ENCODE peak calls at places on chromosome 17, in eight cellular contexts. One of them, this sample, is unnamed.

GRCh38 chr17:61251939-61252865 is 147.4 kb upstream of the TBX2 start:
- DNase-seq in IMR-90: peak
- DNase-seq in stomach: peak
- DNase-seq in fibroblast of pulmonary artery: peak
- DNase-seq in type B pancreatic cell: no peak
- DNase-seq in brain microvascular endothelial cell: peak
- DNase-seq in CD4-positive, alpha-beta T cell: no peak
- DNase-seq in colonic mucosa: peak
- DNase-seq in this sample: no peak

GRCh38 chr17:557371-557770 is 157.3 kb downstream of the VPS53 start:
- DNase-seq in colonic mucosa: no peak
- DNase-seq in IMR-90: peak
- DNase-seq in CD4-positive, alpha-beta T cell: no peak
- DNase-seq in brain microvascular endothelial cell: no peak
- DNase-seq in stomach: no peak
- DNase-seq in fibroblast of pulmonary artery: peak
- DNase-seq in type B pancreatic cell: no peak
- DNase-seq in this sample: no peak

GRCh38 chr17:69335018-69335417 is 8.1 kb upstream of the ABCA5 start:
- DNase-seq in colonic mucosa: no peak
- DNase-seq in brain microvascular endothelial cell: no peak
- DNase-seq in stomach: no peak
- DNase-seq in CD4-positive, alpha-beta T cell: no peak
- DNase-seq in fibroblast of pulmonary artery: peak
- DNase-seq in IMR-90: peak
- DNase-seq in type B pancreatic cell: no peak
- DNase-seq in this sample: no peak

GRCh38 chr17:17044846-17045561 is 2.7 kb downstream of the MPRIP start:
- DNase-seq in brain microvascular endothelial cell: peak
- DNase-seq in IMR-90: peak
- DNase-seq in colonic mucosa: peak
- DNase-seq in fibroblast of pulmonary artery: peak
- DNase-seq in stomach: peak
- DNase-seq in CD4-positive, alpha-beta T cell: no peak
- DNase-seq in type B pancreatic cell: no peak
- DNase-seq in this sample: no peak

GRCh38 chr17:32302037-32302436 is 36.4 kb downstream of the RHBDL3 start:
- DNase-seq in CD4-positive, alpha-beta T cell: no peak
- DNase-seq in colonic mucosa: no peak
- DNase-seq in fibroblast of pulmonary artery: no peak
- DNase-seq in brain microvascular endothelial cell: no peak
- DNase-seq in type B pancreatic cell: no peak
- DNase-seq in stomach: no peak
- DNase-seq in IMR-90: no peak
- DNase-seq in this sample: no peak

GRCh38 chr17:33940769-33941168 is 314.3 kb upstream of the CCL2 start:
- DNase-seq in colonic mucosa: no peak
- DNase-seq in stomach: no peak
- DNase-seq in fibroblast of pulmonary artery: no peak
- DNase-seq in CD4-positive, alpha-beta T cell: no peak
- DNase-seq in brain microvascular endothelial cell: no peak
- DNase-seq in type B pancreatic cell: no peak
- DNase-seq in IMR-90: no peak
- DNase-seq in this sample: no peak

GRCh38 chr17:19383681-19384470 is 3.1 kb downstream of the MFAP4 start:
- DNase-seq in colonic mucosa: no peak
- DNase-seq in brain microvascular endothelial cell: no peak
- DNase-seq in type B pancreatic cell: no peak
- DNase-seq in fibroblast of pulmonary artery: no peak
- DNase-seq in stomach: no peak
- DNase-seq in CD4-positive, alpha-beta T cell: no peak
- DNase-seq in IMR-90: peak
- DNase-seq in this sample: no peak

GRCh38 chr17:2070241-2071023 is 15.5 kb downstream of the HIC1 start:
- DNase-seq in brain microvascular endothelial cell: no peak
- DNase-seq in colonic mucosa: no peak
- DNase-seq in type B pancreatic cell: no peak
- DNase-seq in stomach: no peak
- DNase-seq in IMR-90: no peak
- DNase-seq in CD4-positive, alpha-beta T cell: no peak
- DNase-seq in fibroblast of pulmonary artery: no peak
- DNase-seq in this sample: no peak

GRCh38 chr17:18326572-18326971 is 11.5 kb downstream of the SMCR8 start:
- DNase-seq in CD4-positive, alpha-beta T cell: no peak
- DNase-seq in stomach: no peak
- DNase-seq in IMR-90: no peak
- DNase-seq in type B pancreatic cell: no peak
- DNase-seq in brain microvascular endothelial cell: no peak
- DNase-seq in colonic mucosa: no peak
- DNase-seq in fibroblast of pulmonary artery: no peak
- DNase-seq in this sample: no peak

GRCh38 chr17:18379246-18380146 is 1.9 kb downstream of the EVPLL start:
- DNase-seq in stomach: no peak
- DNase-seq in CD4-positive, alpha-beta T cell: no peak
- DNase-seq in colonic mucosa: no peak
- DNase-seq in IMR-90: no peak
- DNase-seq in fibroblast of pulmonary artery: no peak
- DNase-seq in type B pancreatic cell: no peak
- DNase-seq in brain microvascular endothelial cell: no peak
- DNase-seq in this sample: no peak

GRCh38 chr17:66426397-66427033 is 124.1 kb downstream of the PRKCA start:
- DNase-seq in fibroblast of pulmonary artery: peak
- DNase-seq in brain microvascular endothelial cell: no peak
- DNase-seq in CD4-positive, alpha-beta T cell: peak
- DNase-seq in stomach: no peak
- DNase-seq in type B pancreatic cell: no peak
- DNase-seq in IMR-90: peak
- DNase-seq in colonic mucosa: peak
- DNase-seq in this sample: no peak
- TF ChIP-seq CTCF in fibroblast of pulmonary artery: peak
- TF ChIP-seq CTCF in brain microvascular endothelial cell: peak
- TF ChIP-seq CTCF in CD4-positive, alpha-beta T cell: peak
- TF ChIP-seq CTCF in stomach: no peak
- TF ChIP-seq CTCF in type B pancreatic cell: peak
- TF ChIP-seq CTCF in IMR-90: no peak
- TF ChIP-seq CTCF in colonic mucosa: peak
- TF ChIP-seq CTCF in this sample: no peak

DNA sequence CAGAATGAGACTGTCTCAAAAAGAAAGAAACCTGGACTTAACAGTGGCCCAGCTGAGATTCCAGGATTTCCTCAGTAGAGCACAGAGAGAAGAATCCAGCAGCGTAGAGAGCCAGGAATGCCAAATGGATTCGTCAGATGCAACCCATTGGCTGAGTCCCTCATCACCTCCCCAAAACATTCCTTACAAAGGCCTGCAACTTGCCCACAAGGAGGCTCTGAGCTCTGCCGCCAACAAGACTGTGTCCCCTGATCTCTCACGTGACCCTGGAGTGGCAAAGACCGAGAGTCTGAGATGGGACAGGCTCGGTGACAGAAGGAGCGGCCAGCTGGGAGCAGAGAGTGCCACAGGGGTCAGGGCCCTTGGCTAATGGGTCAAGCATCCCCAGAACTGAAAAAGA is 6.9 kb upstream of the CHMP6 start:
- DNase-seq in brain microvascular endothelial cell: peak
- DNase-seq in colonic mucosa: no peak
- DNase-seq in stomach: no peak
- DNase-seq in type B pancreatic cell: no peak
- DNase-seq in fibroblast of pulmonary artery: peak
- DNase-seq in IMR-90: peak
- DNase-seq in CD4-positive, alpha-beta T cell: no peak
- DNase-seq in this sample: no peak
- TF ChIP-seq CTCF in brain microvascular endothelial cell: peak
- TF ChIP-seq CTCF in colonic mucosa: no peak
- TF ChIP-seq CTCF in stomach: no peak
- TF ChIP-seq CTCF in type B pancreatic cell: peak
- TF ChIP-seq CTCF in fibroblast of pulmonary artery: peak
- TF ChIP-seq CTCF in IMR-90: peak
- TF ChIP-seq CTCF in CD4-positive, alpha-beta T cell: no peak
- TF ChIP-seq CTCF in this sample: no peak

GRCh38 chr17:42980766-42981397 is 517 bp downstream of the RUNDC1 start:
- DNase-seq in stomach: peak
- DNase-seq in colonic mucosa: peak
- DNase-seq in CD4-positive, alpha-beta T cell: no peak
- DNase-seq in IMR-90: peak
- DNase-seq in brain microvascular endothelial cell: peak
- DNase-seq in fibroblast of pulmonary artery: peak
- DNase-seq in type B pancreatic cell: peak
- DNase-seq in this sample: peak
- TF ChIP-seq CTCF in stomach: no peak
- TF ChIP-seq CTCF in colonic mucosa: no peak
- TF ChIP-seq CTCF in CD4-positive, alpha-beta T cell: no peak
- TF ChIP-seq CTCF in IMR-90: no peak
- TF ChIP-seq CTCF in brain microvascular endothelial cell: no peak
- TF ChIP-seq CTCF in fibroblast of pulmonary artery: no peak
- TF ChIP-seq CTCF in type B pancreatic cell: peak
- TF ChIP-seq CTCF in this sample: peak

DNA sequence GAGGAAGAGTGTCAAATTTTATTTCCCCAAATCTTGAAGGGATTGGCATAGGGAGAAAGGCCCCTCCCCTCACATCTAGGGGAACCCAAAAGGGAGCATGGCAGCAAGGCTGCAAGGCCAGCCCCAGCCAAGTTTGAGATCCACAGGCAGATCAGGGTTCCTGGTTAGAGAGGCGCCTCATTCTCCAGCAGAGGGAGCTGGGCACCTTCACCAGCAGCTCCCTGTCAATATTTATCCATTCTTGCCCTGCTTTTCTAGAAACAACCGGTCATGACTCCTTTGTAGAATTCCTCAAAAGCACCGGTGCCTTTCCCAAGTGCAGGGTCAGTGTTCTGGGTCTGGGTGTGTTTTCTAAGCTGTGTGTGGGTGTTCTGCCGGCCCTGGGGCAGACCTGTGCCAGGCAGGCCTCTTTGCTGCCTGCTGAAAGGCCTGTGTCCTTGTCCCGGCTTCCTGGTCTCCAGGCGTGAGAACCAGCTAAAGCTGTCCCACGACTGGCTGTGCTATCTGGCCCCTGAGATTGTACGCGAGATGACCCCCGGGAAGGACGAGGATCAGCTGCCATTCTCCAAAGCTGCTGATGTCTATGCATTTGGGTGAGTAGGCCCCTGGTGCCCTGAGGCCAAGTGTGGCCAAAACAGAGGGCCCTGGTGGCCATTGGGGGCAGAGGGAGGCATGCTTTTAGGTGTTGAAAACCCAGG is 21.2 kb upstream of the LGALS9 start:
- DNase-seq in IMR-90: peak
- DNase-seq in colonic mucosa: peak
- DNase-seq in brain microvascular endothelial cell: no peak
- DNase-seq in stomach: peak
- DNase-seq in CD4-positive, alpha-beta T cell: no peak
- DNase-seq in type B pancreatic cell: no peak
- DNase-seq in fibroblast of pulmonary artery: peak
- DNase-seq in this sample: no peak
- TF ChIP-seq CTCF in IMR-90: peak
- TF ChIP-seq CTCF in colonic mucosa: peak
- TF ChIP-seq CTCF in brain microvascular endothelial cell: peak
- TF ChIP-seq CTCF in stomach: peak
- TF ChIP-seq CTCF in CD4-positive, alpha-beta T cell: peak
- TF ChIP-seq CTCF in type B pancreatic cell: peak
- TF ChIP-seq CTCF in fibroblast of pulmonary artery: peak
- TF ChIP-seq CTCF in this sample: peak

GRCh38 chr17:55303701-55304145 is 39.0 kb downstream of the HLF start:
- DNase-seq in IMR-90: peak
- DNase-seq in brain microvascular endothelial cell: no peak
- DNase-seq in type B pancreatic cell: no peak
- DNase-seq in fibroblast of pulmonary artery: peak
- DNase-seq in stomach: no peak
- DNase-seq in CD4-positive, alpha-beta T cell: no peak
- DNase-seq in colonic mucosa: no peak
- DNase-seq in this sample: no peak
- TF ChIP-seq CTCF in IMR-90: peak
- TF ChIP-seq CTCF in brain microvascular endothelial cell: peak
- TF ChIP-seq CTCF in type B pancreatic cell: no peak
- TF ChIP-seq CTCF in fibroblast of pulmonary artery: no peak
- TF ChIP-seq CTCF in stomach: no peak
- TF ChIP-seq CTCF in CD4-positive, alpha-beta T cell: no peak
- TF ChIP-seq CTCF in colonic mucosa: no peak
- TF ChIP-seq CTCF in this sample: no peak

DNA sequence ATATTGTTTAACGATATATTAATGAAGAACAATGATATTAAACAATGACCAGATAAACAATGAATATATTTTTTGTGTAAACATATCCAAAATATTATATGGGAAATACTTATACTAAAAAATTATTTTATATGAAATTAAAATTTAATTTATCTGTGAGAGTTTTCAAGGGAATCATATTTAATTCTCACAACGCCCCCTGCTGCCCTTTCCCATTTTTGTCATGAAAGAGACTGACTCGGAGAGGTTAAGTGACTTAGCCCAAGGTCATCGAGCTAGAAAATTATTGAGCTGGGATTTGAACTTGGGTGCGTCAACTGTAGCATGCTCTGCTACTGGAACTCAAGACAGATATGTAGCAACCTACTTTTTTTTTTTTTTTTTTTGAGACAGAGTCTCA is 7.2 kb upstream of the MYCBPAP start:
- DNase-seq in type B pancreatic cell: no peak
- DNase-seq in CD4-positive, alpha-beta T cell: no peak
- DNase-seq in colonic mucosa: peak
- DNase-seq in stomach: peak
- DNase-seq in IMR-90: no peak
- DNase-seq in brain microvascular endothelial cell: peak
- DNase-seq in fibroblast of pulmonary artery: no peak
- DNase-seq in this sample: no peak
- TF ChIP-seq CTCF in type B pancreatic cell: peak
- TF ChIP-seq CTCF in CD4-positive, alpha-beta T cell: peak
- TF ChIP-seq CTCF in colonic mucosa: no peak
- TF ChIP-seq CTCF in stomach: no peak
- TF ChIP-seq CTCF in IMR-90: peak
- TF ChIP-seq CTCF in brain microvascular endothelial cell: peak
- TF ChIP-seq CTCF in fibroblast of pulmonary artery: peak
- TF ChIP-seq CTCF in this sample: peak

DNA sequence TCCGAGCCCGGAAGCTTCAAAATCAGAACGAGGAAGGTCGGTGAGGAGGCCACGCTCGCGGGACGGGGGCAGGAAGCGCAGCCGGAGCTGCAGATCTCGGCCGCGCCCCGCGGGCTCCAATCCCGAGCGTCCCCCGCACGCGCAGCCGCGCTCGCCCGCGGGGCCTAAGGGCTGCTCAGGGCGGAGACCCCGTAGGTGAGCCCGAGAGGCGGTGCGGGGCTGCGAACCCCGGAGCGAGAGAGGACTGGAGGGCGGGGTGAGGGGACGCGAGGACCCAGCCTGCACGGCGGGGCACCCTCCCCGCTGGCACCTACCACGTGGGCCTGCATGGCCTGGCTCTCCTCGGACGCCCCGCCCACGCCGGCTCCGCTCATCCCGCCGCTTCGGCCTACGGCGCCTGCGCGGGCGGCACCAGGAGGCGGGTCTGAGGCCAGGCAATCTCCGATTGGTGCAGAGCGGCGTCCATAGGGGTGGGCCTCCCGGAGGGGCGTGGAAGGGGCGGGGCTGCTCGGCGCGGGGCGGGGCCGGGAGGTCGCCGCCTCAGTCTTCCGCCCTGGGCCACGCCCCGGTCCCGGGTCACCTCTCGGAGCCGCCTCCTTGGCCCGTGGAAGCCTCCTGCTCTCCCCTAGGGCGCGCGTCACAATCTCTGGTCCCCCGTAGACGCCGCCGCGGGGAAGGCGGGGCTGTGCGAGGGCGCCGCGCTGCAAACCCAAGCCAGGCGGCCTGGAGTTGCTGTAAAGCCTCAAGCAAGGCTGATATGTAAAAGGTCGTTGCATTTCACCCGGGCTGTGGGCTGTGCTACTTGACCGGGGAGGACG is 27.8 kb upstream of the METRNL start:
- DNase-seq in fibroblast of pulmonary artery: peak
- DNase-seq in colonic mucosa: peak
- DNase-seq in type B pancreatic cell: peak
- DNase-seq in stomach: peak
- DNase-seq in CD4-positive, alpha-beta T cell: peak
- DNase-seq in IMR-90: peak
- DNase-seq in brain microvascular endothelial cell: peak
- DNase-seq in this sample: peak
- TF ChIP-seq CTCF in fibroblast of pulmonary artery: no peak
- TF ChIP-seq CTCF in colonic mucosa: no peak
- TF ChIP-seq CTCF in type B pancreatic cell: no peak
- TF ChIP-seq CTCF in stomach: no peak
- TF ChIP-seq CTCF in CD4-positive, alpha-beta T cell: no peak
- TF ChIP-seq CTCF in IMR-90: no peak
- TF ChIP-seq CTCF in brain microvascular endothelial cell: no peak
- TF ChIP-seq CTCF in this sample: peak

This sample was measured in progenitor cell of endocrine pancreas.